ENCODE peak calls at places on chromosomes 16 and 17, in four cellular contexts. One of them, this sample, is unnamed.

GRCh38 chr16:51877686-51878085 is 669.3 kb downstream of the TOX3 start:
- DNase-seq in mucosa of descending colon: no peak
- DNase-seq in lower leg skin: no peak
- DNase-seq in MCF 10A: peak
- DNase-seq in this sample: no peak

GRCh38 chr16:22670551-22670970 is 143.4 kb upstream of the HS3ST2 start:
- DNase-seq in mucosa of descending colon: no peak
- DNase-seq in lower leg skin: no peak
- DNase-seq in MCF 10A: peak
- DNase-seq in this sample: no peak

GRCh38 chr17:4504188-4504587 is 5.5 kb downstream of the SPNS2 start:
- DNase-seq in mucosa of descending colon: no peak
- DNase-seq in lower leg skin: no peak
- DNase-seq in MCF 10A: no peak
- DNase-seq in this sample: no peak

GRCh38 chr16:53931946-53932345 is 228.0 kb downstream of the FTO start:
- DNase-seq in mucosa of descending colon: no peak
- DNase-seq in lower leg skin: no peak
- DNase-seq in MCF 10A: no peak
- DNase-seq in this sample: no peak

GRCh38 chr17:3043737-3044365 is 19.6 kb downstream of the OR1D5 start:
- DNase-seq in mucosa of descending colon: peak
- DNase-seq in lower leg skin: no peak
- DNase-seq in MCF 10A: no peak
- DNase-seq in this sample: no peak

GRCh38 chr17:8785547-8786412 is 13.4 kb downstream of the MFSD6L start:
- DNase-seq in mucosa of descending colon: peak
- DNase-seq in lower leg skin: peak
- DNase-seq in MCF 10A: peak
- DNase-seq in this sample: peak

GRCh38 chr16:82280867-82281266 is 110.8 kb upstream of the MPHOSPH6 start:
- DNase-seq in mucosa of descending colon: no peak
- DNase-seq in lower leg skin: no peak
- DNase-seq in MCF 10A: no peak
- DNase-seq in this sample: no peak

GRCh38 chr17:77353684-77354419 is 213.1 kb downstream of the SEC14L1 start:
- DNase-seq in mucosa of descending colon: no peak
- DNase-seq in lower leg skin: no peak
- DNase-seq in MCF 10A: no peak
- DNase-seq in this sample: no peak

GRCh38 chr16:16096161-16096857 is 127.0 kb downstream of the ABCC6 start:
- DNase-seq in mucosa of descending colon: peak
- DNase-seq in lower leg skin: no peak
- DNase-seq in MCF 10A: no peak
- DNase-seq in this sample: peak

GRCh38 chr17:7113273-7114071 is 1.1 kb downstream of the ASGR2 start:
- DNase-seq in mucosa of descending colon: no peak
- DNase-seq in lower leg skin: no peak
- DNase-seq in MCF 10A: no peak
- DNase-seq in this sample: no peak

GRCh38 chr17:14389656-14390055 is 88.8 kb downstream of the HS3ST3B1 start:
- DNase-seq in mucosa of descending colon: no peak
- DNase-seq in lower leg skin: no peak
- DNase-seq in MCF 10A: no peak
- DNase-seq in this sample: no peak

GRCh38 chr17:67364847-67365761 is 1.3 kb downstream of the PSMD12 start:
- DNase-seq in mucosa of descending colon: no peak
- DNase-seq in lower leg skin: no peak
- DNase-seq in MCF 10A: peak
- DNase-seq in this sample: no peak

GRCh38 chr17:2055494-2056220 is 754 bp downstream of the HIC1 start:
- DNase-seq in mucosa of descending colon: peak
- DNase-seq in lower leg skin: no peak
- DNase-seq in MCF 10A: no peak
- DNase-seq in this sample: no peak

GRCh38 chr17:78202666-78203065 is 11.4 kb upstream of the BIRC5 start:
- DNase-seq in mucosa of descending colon: no peak
- DNase-seq in lower leg skin: no peak
- DNase-seq in MCF 10A: no peak
- DNase-seq in this sample: no peak

GRCh38 chr16:3618782-3619166 is 7.4 kb upstream of the SLX4 start:
- DNase-seq in mucosa of descending colon: no peak
- DNase-seq in lower leg skin: no peak
- DNase-seq in MCF 10A: peak
- DNase-seq in this sample: no peak

GRCh38 chr17:22090263-22090935 is 398.1 kb downstream of the KCNJ18 start:
- DNase-seq in mucosa of descending colon: no peak
- DNase-seq in lower leg skin: no peak
- DNase-seq in MCF 10A: no peak
- DNase-seq in this sample: no peak

GRCh38 chr16:79826732-79827514 is 226.4 kb upstream of the MAF start:
- DNase-seq in mucosa of descending colon: no peak
- DNase-seq in lower leg skin: no peak
- DNase-seq in MCF 10A: no peak
- DNase-seq in this sample: no peak

GRCh38 chr17:37527249-37527851 is 37.7 kb downstream of the DUSP14 start:
- DNase-seq in mucosa of descending colon: no peak
- DNase-seq in lower leg skin: no peak
- DNase-seq in MCF 10A: peak
- DNase-seq in this sample: no peak

GRCh38 chr16:10362077-10362863 is 23.6 kb upstream of the ATF7IP2 start:
- DNase-seq in mucosa of descending colon: no peak
- DNase-seq in lower leg skin: no peak
- DNase-seq in MCF 10A: no peak
- DNase-seq in this sample: no peak

GRCh38 chr17:80724723-80725388 is 180.2 kb downstream of the RPTOR start:
- DNase-seq in mucosa of descending colon: no peak
- DNase-seq in lower leg skin: no peak
- DNase-seq in MCF 10A: peak
- DNase-seq in this sample: no peak

GRCh38 chr16:55703003-55704001 is 47.5 kb downstream of the SLC6A2 start:
- DNase-seq in mucosa of descending colon: no peak
- DNase-seq in lower leg skin: peak
- DNase-seq in MCF 10A: peak
- DNase-seq in this sample: no peak

GRCh38 chr16:69340095-69340644 is 598 bp downstream of the NIP7 start:
- DNase-seq in mucosa of descending colon: no peak
- DNase-seq in lower leg skin: no peak
- DNase-seq in MCF 10A: peak
- DNase-seq in this sample: no peak

GRCh38 chr16:54194008-54194731 is 92.4 kb downstream of the IRX3 start:
- DNase-seq in mucosa of descending colon: peak
- DNase-seq in lower leg skin: peak
- DNase-seq in MCF 10A: peak
- DNase-seq in this sample: peak

GRCh38 chr17:41914358-41914766 is 4.4 kb downstream of the ACLY start:
- DNase-seq in mucosa of descending colon: no peak
- DNase-seq in lower leg skin: no peak
- DNase-seq in MCF 10A: no peak
- DNase-seq in this sample: peak

GRCh38 chr17:63116228-63116627 is 150.2 kb downstream of the TANC2 start:
- DNase-seq in mucosa of descending colon: no peak
- DNase-seq in lower leg skin: no peak
- DNase-seq in MCF 10A: peak
- DNase-seq in this sample: no peak

GRCh38 chr16:22372882-22373661 is 1.3 kb downstream of the CDR2 start:
- DNase-seq in mucosa of descending colon: no peak
- DNase-seq in lower leg skin: no peak
- DNase-seq in MCF 10A: peak
- DNase-seq in this sample: no peak

DNA sequence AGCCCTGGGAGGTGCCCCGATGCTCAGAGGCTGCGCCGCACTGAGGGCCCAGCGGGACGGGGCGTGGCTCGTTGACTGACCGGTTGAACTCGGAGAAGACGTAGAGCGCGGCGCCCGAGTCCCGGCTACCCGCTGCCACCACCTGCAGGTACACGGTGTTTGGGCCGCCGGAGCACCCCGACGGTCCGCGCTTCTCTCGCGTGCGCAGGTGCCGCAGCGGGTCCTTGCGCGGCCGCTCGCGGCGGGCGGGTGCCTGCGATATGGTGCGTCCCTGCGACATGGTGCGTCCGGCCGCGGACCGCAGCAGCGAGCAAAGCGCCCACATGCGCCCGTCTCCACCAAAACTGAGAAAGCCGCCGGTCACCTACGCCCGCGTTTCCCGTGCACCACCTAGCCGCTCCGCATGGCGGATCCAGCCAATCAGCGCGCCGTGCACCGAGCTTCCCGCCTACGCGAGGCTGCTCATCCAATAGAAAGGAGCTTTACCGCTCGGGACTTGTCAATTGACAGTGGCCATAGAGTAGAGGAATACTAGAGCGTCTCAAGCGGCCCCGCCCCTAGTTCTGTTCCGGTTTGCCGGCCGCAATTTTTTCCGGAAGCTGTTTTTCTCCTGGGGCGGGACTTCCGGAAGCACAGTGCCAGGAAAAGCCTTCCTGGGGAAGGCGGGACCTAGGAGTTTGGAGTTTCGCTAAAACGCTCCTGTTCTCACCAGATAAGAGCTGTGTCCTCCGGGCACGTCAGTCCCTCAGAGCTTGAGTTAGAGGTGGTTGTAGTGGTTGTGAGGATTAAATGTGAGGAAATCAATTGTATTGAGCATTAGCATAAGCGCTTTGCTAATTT is at the start of gene ELAC2:
- DNase-seq in mucosa of descending colon: peak
- DNase-seq in lower leg skin: peak
- DNase-seq in MCF 10A: peak
- DNase-seq in this sample: peak
- TF ChIP-seq CTCF in mucosa of descending colon: peak
- TF ChIP-seq CTCF in lower leg skin: no peak
- TF ChIP-seq CTCF in MCF 10A: peak
- TF ChIP-seq CTCF in this sample: no peak

GRCh38 chr16:2233046-2233775 is 3.0 kb upstream of the DNASE1L2 start:
- DNase-seq in mucosa of descending colon: no peak
- DNase-seq in lower leg skin: no peak
- DNase-seq in MCF 10A: no peak
- DNase-seq in this sample: no peak

GRCh38 chr16:2232094-2232990 is 3.9 kb upstream of the DNASE1L2 start:
- DNase-seq in mucosa of descending colon: no peak
- DNase-seq in lower leg skin: no peak
- DNase-seq in MCF 10A: no peak
- DNase-seq in this sample: no peak

GRCh38 chr16:2229602-2230250 is 6.3 kb downstream of the E4F1 start:
- DNase-seq in mucosa of descending colon: no peak
- DNase-seq in lower leg skin: no peak
- DNase-seq in MCF 10A: no peak
- DNase-seq in this sample: no peak

GRCh38 chr16:2230376-2230775 is 5.9 kb upstream of the DNASE1L2 start:
- DNase-seq in mucosa of descending colon: no peak
- DNase-seq in lower leg skin: no peak
- DNase-seq in MCF 10A: no peak
- DNase-seq in this sample: no peak

DNA sequence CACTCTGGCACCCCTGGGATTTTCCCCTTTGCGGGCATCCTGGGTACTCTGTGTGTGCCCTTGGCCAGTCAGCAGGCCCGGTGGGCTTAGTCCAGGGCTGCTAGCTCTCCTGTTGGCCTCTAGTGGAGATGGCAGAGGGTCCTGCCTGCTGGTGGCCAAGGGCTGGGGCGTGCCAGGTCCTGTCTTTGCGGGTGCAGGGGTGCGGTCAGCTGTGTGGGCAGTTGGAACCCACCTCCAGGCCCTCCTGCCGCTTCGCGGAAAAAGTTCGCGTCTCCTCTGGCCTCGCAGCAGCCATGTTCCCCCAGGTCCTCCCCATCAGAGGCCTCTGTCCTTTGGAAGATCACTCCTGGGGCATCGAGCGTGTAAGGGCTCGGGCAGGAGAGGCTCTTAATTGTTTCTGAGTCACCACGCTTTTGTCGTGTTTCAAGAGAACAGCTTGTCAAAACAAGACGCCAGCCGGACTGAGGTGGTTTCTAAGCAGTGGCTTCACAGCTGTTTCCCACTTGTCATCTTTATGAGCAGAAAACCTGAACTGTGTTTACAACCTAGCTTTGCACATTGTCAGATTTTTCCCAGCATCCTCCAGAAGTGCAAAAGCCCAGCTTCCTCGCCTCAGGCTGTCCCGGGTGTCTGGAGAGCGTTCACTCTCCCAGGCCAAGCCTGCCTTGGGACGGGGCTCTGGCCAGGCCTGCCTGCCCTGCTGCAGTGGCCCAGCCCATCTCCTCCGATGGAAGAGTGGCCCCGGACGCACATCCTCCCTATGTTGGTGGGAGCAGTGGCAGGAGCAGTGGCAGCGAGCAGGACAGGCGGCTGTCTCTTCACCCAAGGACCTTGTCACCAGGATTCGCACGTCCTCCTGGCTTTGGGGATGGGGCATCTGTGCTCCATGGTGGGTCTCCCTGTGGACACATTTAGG is 5.0 kb upstream of the DNASE1L2 start:
- DNase-seq in mucosa of descending colon: no peak
- DNase-seq in lower leg skin: no peak
- DNase-seq in MCF 10A: no peak
- DNase-seq in this sample: no peak
- TF ChIP-seq CTCF in mucosa of descending colon: no peak
- TF ChIP-seq CTCF in lower leg skin: no peak
- TF ChIP-seq CTCF in MCF 10A: no peak
- TF ChIP-seq CTCF in this sample: no peak

GRCh38 chr17:79721993-79722671 is 8.6 kb upstream of the ENPP7 start:
- DNase-seq in mucosa of descending colon: no peak
- DNase-seq in lower leg skin: no peak
- DNase-seq in MCF 10A: peak
- DNase-seq in this sample: no peak
- TF ChIP-seq CTCF in mucosa of descending colon: no peak
- TF ChIP-seq CTCF in lower leg skin: no peak
- TF ChIP-seq CTCF in MCF 10A: peak
- TF ChIP-seq CTCF in this sample: no peak

DNA sequence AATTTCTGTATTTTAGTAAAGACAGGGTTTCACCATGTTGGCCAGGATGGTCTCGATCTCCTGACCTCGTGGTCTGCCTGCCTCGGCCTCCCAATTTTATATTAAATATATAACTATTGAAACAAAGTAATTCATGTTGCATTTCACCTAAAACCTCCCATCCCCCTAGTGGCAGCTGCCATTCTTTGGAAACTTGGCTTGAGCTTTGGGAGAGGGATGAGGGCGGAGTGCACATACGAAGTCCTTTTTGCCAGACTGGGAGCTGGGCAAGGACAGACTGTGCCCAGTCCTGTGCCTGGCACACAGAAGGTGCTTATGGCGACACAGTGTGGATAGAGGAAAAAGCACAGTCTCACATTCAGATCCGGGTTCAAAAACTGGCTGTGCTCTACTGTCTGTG is 83.8 kb downstream of the NETO2 start:
- DNase-seq in mucosa of descending colon: no peak
- DNase-seq in lower leg skin: no peak
- DNase-seq in MCF 10A: no peak
- DNase-seq in this sample: no peak
- TF ChIP-seq CTCF in mucosa of descending colon: no peak
- TF ChIP-seq CTCF in lower leg skin: no peak
- TF ChIP-seq CTCF in MCF 10A: no peak
- TF ChIP-seq CTCF in this sample: no peak

GRCh38 chr16:70770291-70770967 is 30.5 kb downstream of the VAC14 start:
- DNase-seq in mucosa of descending colon: no peak
- DNase-seq in lower leg skin: no peak
- DNase-seq in MCF 10A: peak
- DNase-seq in this sample: no peak
- TF ChIP-seq CTCF in mucosa of descending colon: no peak
- TF ChIP-seq CTCF in lower leg skin: no peak
- TF ChIP-seq CTCF in MCF 10A: no peak
- TF ChIP-seq CTCF in this sample: no peak